ENCODE peak calls at places on chromosomes 16 and 17, in five cellular contexts. One of them, this sample, is unnamed.

GRCh38 chr16:12157510-12158093 is 181.1 kb downstream of the SNX29 start:
- DNase-seq in neural crest cell: no peak
- DNase-seq in T47D: no peak
- DNase-seq in GM12865: no peak
- DNase-seq in substantia nigra: no peak
- DNase-seq in this sample: no peak

GRCh38 chr17:41678907-41679739 is 9.6 kb upstream of the EIF1 start:
- DNase-seq in neural crest cell: no peak
- DNase-seq in T47D: no peak
- DNase-seq in GM12865: peak
- DNase-seq in substantia nigra: no peak
- DNase-seq in this sample: no peak

GRCh38 chr17:40063915-40064531 is 1.3 kb downstream of the THRA start:
- DNase-seq in neural crest cell: no peak
- DNase-seq in T47D: no peak
- DNase-seq in GM12865: no peak
- DNase-seq in substantia nigra: no peak
- DNase-seq in this sample: no peak

GRCh38 chr16:12484987-12485386 is 318.7 kb downstream of the CPPED1 start:
- DNase-seq in neural crest cell: no peak
- DNase-seq in T47D: no peak
- DNase-seq in GM12865: no peak
- DNase-seq in substantia nigra: no peak
- DNase-seq in this sample: no peak

GRCh38 chr17:6815775-6816174 is 15.8 kb downstream of the TEKT1 start:
- DNase-seq in neural crest cell: no peak
- DNase-seq in T47D: no peak
- DNase-seq in GM12865: no peak
- DNase-seq in substantia nigra: no peak
- DNase-seq in this sample: no peak

GRCh38 chr16:67183-67791 is 5.1 kb downstream of the RHBDF1 start:
- DNase-seq in neural crest cell: no peak
- DNase-seq in T47D: no peak
- DNase-seq in GM12865: no peak
- DNase-seq in substantia nigra: no peak
- DNase-seq in this sample: no peak

GRCh38 chr16:24539850-24540484 is 601 bp downstream of the RBBP6 start:
- DNase-seq in neural crest cell: peak
- DNase-seq in T47D: peak
- DNase-seq in GM12865: peak
- DNase-seq in substantia nigra: no peak
- DNase-seq in this sample: peak

GRCh38 chr16:57540387-57540786 is 2.1 kb upstream of the ADGRG5 start:
- DNase-seq in neural crest cell: no peak
- DNase-seq in T47D: no peak
- DNase-seq in GM12865: no peak
- DNase-seq in substantia nigra: no peak
- DNase-seq in this sample: no peak

GRCh38 chr16:77169650-77170236 is 21.2 kb upstream of the MON1B start:
- DNase-seq in neural crest cell: peak
- DNase-seq in T47D: no peak
- DNase-seq in GM12865: peak
- DNase-seq in substantia nigra: no peak
- DNase-seq in this sample: peak

GRCh38 chr17:7559307-7560171 is 989 bp downstream of the TNFSF13 start:
- DNase-seq in neural crest cell: no peak
- DNase-seq in T47D: no peak
- DNase-seq in GM12865: no peak
- DNase-seq in substantia nigra: no peak
- DNase-seq in this sample: peak

GRCh38 chr17:75110307-75110937 is 653 bp downstream of the ARMC7 start:
- DNase-seq in neural crest cell: no peak
- DNase-seq in T47D: no peak
- DNase-seq in GM12865: peak
- DNase-seq in substantia nigra: no peak
- DNase-seq in this sample: peak

GRCh38 chr16:9578459-9578858 is 487.0 kb downstream of the HAPSTR1 start:
- DNase-seq in neural crest cell: no peak
- DNase-seq in T47D: no peak
- DNase-seq in GM12865: no peak
- DNase-seq in substantia nigra: no peak
- DNase-seq in this sample: no peak

GRCh38 chr17:77892469-77893143 is 65.9 kb upstream of the TNRC6C start:
- DNase-seq in neural crest cell: peak
- DNase-seq in T47D: no peak
- DNase-seq in GM12865: no peak
- DNase-seq in substantia nigra: no peak
- DNase-seq in this sample: no peak

GRCh38 chr17:82439194-82439828 is 11.2 kb downstream of the CYBC1 start:
- DNase-seq in neural crest cell: no peak
- DNase-seq in T47D: no peak
- DNase-seq in GM12865: no peak
- DNase-seq in substantia nigra: no peak
- DNase-seq in this sample: no peak

GRCh38 chr17:21388066-21388465 is 11.9 kb downstream of the KCNJ12 start:
- DNase-seq in neural crest cell: no peak
- DNase-seq in T47D: no peak
- DNase-seq in GM12865: no peak
- DNase-seq in substantia nigra: no peak
- DNase-seq in this sample: no peak

GRCh38 chr17:66702106-66702936 is 132.6 kb upstream of the CACNG5 start:
- DNase-seq in neural crest cell: no peak
- DNase-seq in T47D: no peak
- DNase-seq in GM12865: no peak
- DNase-seq in substantia nigra: no peak
- DNase-seq in this sample: no peak

GRCh38 chr16:86516618-86517003 is 6.3 kb downstream of the FOXF1 start:
- DNase-seq in neural crest cell: no peak
- DNase-seq in T47D: no peak
- DNase-seq in GM12865: no peak
- DNase-seq in substantia nigra: no peak
- DNase-seq in this sample: no peak

GRCh38 chr17:28724500-28725165 is 1.4 kb downstream of the TLCD1 start:
- DNase-seq in neural crest cell: no peak
- DNase-seq in T47D: no peak
- DNase-seq in GM12865: peak
- DNase-seq in substantia nigra: no peak
- DNase-seq in this sample: no peak

GRCh38 chr17:39002991-39003715 is 36.0 kb upstream of the FBXO47 start:
- DNase-seq in neural crest cell: no peak
- DNase-seq in T47D: no peak
- DNase-seq in GM12865: no peak
- DNase-seq in substantia nigra: no peak
- DNase-seq in this sample: peak

GRCh38 chr17:77235370-77236080 is 94.8 kb downstream of the SEC14L1 start:
- DNase-seq in neural crest cell: no peak
- DNase-seq in T47D: no peak
- DNase-seq in GM12865: peak
- DNase-seq in substantia nigra: no peak
- DNase-seq in this sample: no peak

GRCh38 chr17:66904760-66905637 is 59.5 kb upstream of the CACNG4 start:
- DNase-seq in neural crest cell: no peak
- DNase-seq in T47D: no peak
- DNase-seq in GM12865: no peak
- DNase-seq in substantia nigra: no peak
- DNase-seq in this sample: no peak

GRCh38 chr16:22614271-22614947 is 103.7 kb downstream of the NPIPB5 start:
- DNase-seq in neural crest cell: no peak
- DNase-seq in T47D: no peak
- DNase-seq in GM12865: no peak
- DNase-seq in substantia nigra: no peak
- DNase-seq in this sample: peak

GRCh38 chr16:72530434-72530833 is 358.5 kb upstream of the PMFBP1 start:
- DNase-seq in neural crest cell: no peak
- DNase-seq in T47D: no peak
- DNase-seq in GM12865: peak
- DNase-seq in substantia nigra: no peak
- DNase-seq in this sample: no peak

GRCh38 chr16:57619606-57620315 is 8.7 kb upstream of the ADGRG1 start:
- DNase-seq in neural crest cell: no peak
- DNase-seq in T47D: peak
- DNase-seq in GM12865: no peak
- DNase-seq in substantia nigra: no peak
- DNase-seq in this sample: peak

GRCh38 chr17:56917559-56918296 is 3.9 kb upstream of the TRIM25 start:
- DNase-seq in neural crest cell: no peak
- DNase-seq in T47D: no peak
- DNase-seq in GM12865: no peak
- DNase-seq in substantia nigra: no peak
- DNase-seq in this sample: no peak

GRCh38 chr16:28157768-28158535 is 53.8 kb downstream of the XPO6 start:
- DNase-seq in neural crest cell: no peak
- DNase-seq in T47D: no peak
- DNase-seq in GM12865: no peak
- DNase-seq in substantia nigra: no peak
- DNase-seq in this sample: no peak

GRCh38 chr16:12498077-12498476 is 305.6 kb downstream of the CPPED1 start:
- DNase-seq in neural crest cell: no peak
- DNase-seq in T47D: no peak
- DNase-seq in GM12865: no peak
- DNase-seq in substantia nigra: no peak
- DNase-seq in this sample: no peak

GRCh38 chr17:15108992-15109391 is 156.1 kb downstream of the PMP22 start:
- DNase-seq in neural crest cell: no peak
- DNase-seq in T47D: no peak
- DNase-seq in GM12865: no peak
- DNase-seq in substantia nigra: no peak
- DNase-seq in this sample: no peak

GRCh38 chr16:19031738-19032137 is 35.7 kb upstream of the COQ7 start:
- DNase-seq in neural crest cell: no peak
- DNase-seq in T47D: no peak
- DNase-seq in GM12865: no peak
- DNase-seq in substantia nigra: no peak
- DNase-seq in this sample: no peak

GRCh38 chr16:84368327-84368996 is at the start of gene ATP2C2:
- DNase-seq in neural crest cell: no peak
- DNase-seq in T47D: peak
- DNase-seq in GM12865: no peak
- DNase-seq in substantia nigra: no peak
- DNase-seq in this sample: peak

GRCh38 chr16:66189951-66190350 is 176.5 kb upstream of the CDH5 start:
- DNase-seq in neural crest cell: no peak
- DNase-seq in T47D: no peak
- DNase-seq in GM12865: no peak
- DNase-seq in substantia nigra: no peak
- DNase-seq in this sample: no peak

GRCh38 chr16:81987706-81988105 is 23.6 kb downstream of the SDR42E1 start:
- DNase-seq in neural crest cell: no peak
- DNase-seq in T47D: no peak
- DNase-seq in GM12865: no peak
- DNase-seq in substantia nigra: no peak
- DNase-seq in this sample: peak

GRCh38 chr17:56608941-56609340 is 15.4 kb downstream of the NOG start:
- DNase-seq in neural crest cell: no peak
- DNase-seq in T47D: no peak
- DNase-seq in GM12865: no peak
- DNase-seq in substantia nigra: no peak
- DNase-seq in this sample: no peak

GRCh38 chr17:55351027-55351625 is 70.5 kb downstream of the MMD start:
- DNase-seq in neural crest cell: no peak
- DNase-seq in T47D: no peak
- DNase-seq in GM12865: no peak
- DNase-seq in substantia nigra: no peak
- DNase-seq in this sample: no peak

GRCh38 chr17:55672585-55673501 is 49.8 kb downstream of the TMEM100 start:
- DNase-seq in neural crest cell: no peak
- DNase-seq in T47D: no peak
- DNase-seq in GM12865: no peak
- DNase-seq in substantia nigra: no peak
- DNase-seq in this sample: no peak

GRCh38 chr17:39769974-39770587 is 32.3 kb downstream of the GRB7 start:
- DNase-seq in neural crest cell: no peak
- DNase-seq in T47D: no peak
- DNase-seq in GM12865: peak
- DNase-seq in substantia nigra: no peak
- DNase-seq in this sample: no peak

GRCh38 chr16:27429981-27430441 is 28.0 kb downstream of the IL21R start:
- DNase-seq in neural crest cell: no peak
- DNase-seq in T47D: no peak
- DNase-seq in GM12865: peak
- DNase-seq in substantia nigra: no peak
- DNase-seq in this sample: no peak

This sample was measured in transverse colon.